ENCODE peak calls at places on chromosomes 6 and 20, in nine cellular contexts. One of them, this sample, is unnamed.

GRCh38 chr6:132275253-132275970 is 125.9 kb downstream of the MOXD1 start:
- DNase-seq in fibroblast of the conjunctiva: no peak
- DNase-seq in left lobe of liver: no peak
- DNase-seq in HFF-Myc: no peak
- DNase-seq in ureter: no peak
- DNase-seq in T-helper 9 cell: no peak
- DNase-seq in mesendoderm: peak
- DNase-seq in stimulated activated naive CD8-positive, alpha-beta T cell treated with anti-CD3 and anti-CD28 coated beads, Interleukin-15, amount 100 ng/mL, for 72 hours: no peak
- DNase-seq in RKO: no peak
- DNase-seq in this sample: no peak

GRCh38 chr20:63129991-63130653 is 85.8 kb downstream of the YTHDF1 start:
- DNase-seq in T-helper 9 cell: no peak
- DNase-seq in RKO: no peak
- DNase-seq in fibroblast of the conjunctiva: no peak
- DNase-seq in mesendoderm: peak
- DNase-seq in left lobe of liver: no peak
- DNase-seq in ureter: no peak
- DNase-seq in stimulated activated naive CD8-positive, alpha-beta T cell treated with anti-CD3 and anti-CD28 coated beads, Interleukin-15, amount 100 ng/mL, for 72 hours: no peak
- DNase-seq in HFF-Myc: no peak
- DNase-seq in this sample: no peak

GRCh38 chr6:119182875-119183274 is 104.4 kb upstream of the FAM184A start:
- DNase-seq in HFF-Myc: no peak
- DNase-seq in RKO: no peak
- DNase-seq in fibroblast of the conjunctiva: no peak
- DNase-seq in mesendoderm: no peak
- DNase-seq in stimulated activated naive CD8-positive, alpha-beta T cell treated with anti-CD3 and anti-CD28 coated beads, Interleukin-15, amount 100 ng/mL, for 72 hours: no peak
- DNase-seq in T-helper 9 cell: no peak
- DNase-seq in ureter: no peak
- DNase-seq in left lobe of liver: no peak
- DNase-seq in this sample: no peak

GRCh38 chr6:2502096-2502997 is 248.4 kb downstream of the MYLK4 start:
- DNase-seq in left lobe of liver: no peak
- DNase-seq in ureter: no peak
- DNase-seq in stimulated activated naive CD8-positive, alpha-beta T cell treated with anti-CD3 and anti-CD28 coated beads, Interleukin-15, amount 100 ng/mL, for 72 hours: no peak
- DNase-seq in HFF-Myc: no peak
- DNase-seq in fibroblast of the conjunctiva: peak
- DNase-seq in T-helper 9 cell: no peak
- DNase-seq in mesendoderm: peak
- DNase-seq in RKO: no peak
- DNase-seq in this sample: no peak

GRCh38 chr6:63795006-63795405 is 159.4 kb downstream of the PHF3 start:
- DNase-seq in T-helper 9 cell: no peak
- DNase-seq in fibroblast of the conjunctiva: no peak
- DNase-seq in stimulated activated naive CD8-positive, alpha-beta T cell treated with anti-CD3 and anti-CD28 coated beads, Interleukin-15, amount 100 ng/mL, for 72 hours: no peak
- DNase-seq in HFF-Myc: no peak
- DNase-seq in mesendoderm: no peak
- DNase-seq in ureter: no peak
- DNase-seq in RKO: no peak
- DNase-seq in left lobe of liver: no peak
- DNase-seq in this sample: no peak

GRCh38 chr6:22082278-22082677 is 214.6 kb downstream of the PRL start:
- DNase-seq in RKO: no peak
- DNase-seq in mesendoderm: no peak
- DNase-seq in fibroblast of the conjunctiva: no peak
- DNase-seq in T-helper 9 cell: no peak
- DNase-seq in stimulated activated naive CD8-positive, alpha-beta T cell treated with anti-CD3 and anti-CD28 coated beads, Interleukin-15, amount 100 ng/mL, for 72 hours: no peak
- DNase-seq in HFF-Myc: no peak
- DNase-seq in left lobe of liver: peak
- DNase-seq in ureter: no peak
- DNase-seq in this sample: no peak

GRCh38 chr6:28693033-28693750 is 167.5 kb downstream of the GPX5 start:
- DNase-seq in mesendoderm: peak
- DNase-seq in left lobe of liver: no peak
- DNase-seq in RKO: no peak
- DNase-seq in fibroblast of the conjunctiva: peak
- DNase-seq in ureter: no peak
- DNase-seq in stimulated activated naive CD8-positive, alpha-beta T cell treated with anti-CD3 and anti-CD28 coated beads, Interleukin-15, amount 100 ng/mL, for 72 hours: no peak
- DNase-seq in HFF-Myc: no peak
- DNase-seq in T-helper 9 cell: no peak
- DNase-seq in this sample: no peak

GRCh38 chr20:63915471-63915870 is 20.5 kb downstream of the DNAJC5 start:
- DNase-seq in mesendoderm: no peak
- DNase-seq in ureter: no peak
- DNase-seq in fibroblast of the conjunctiva: no peak
- DNase-seq in stimulated activated naive CD8-positive, alpha-beta T cell treated with anti-CD3 and anti-CD28 coated beads, Interleukin-15, amount 100 ng/mL, for 72 hours: no peak
- DNase-seq in T-helper 9 cell: no peak
- DNase-seq in HFF-Myc: no peak
- DNase-seq in RKO: no peak
- DNase-seq in left lobe of liver: no peak
- DNase-seq in this sample: no peak

GRCh38 chr6:63941747-63942470 is 306.3 kb downstream of the PHF3 start:
- DNase-seq in fibroblast of the conjunctiva: no peak
- DNase-seq in mesendoderm: no peak
- DNase-seq in left lobe of liver: no peak
- DNase-seq in ureter: no peak
- DNase-seq in T-helper 9 cell: no peak
- DNase-seq in stimulated activated naive CD8-positive, alpha-beta T cell treated with anti-CD3 and anti-CD28 coated beads, Interleukin-15, amount 100 ng/mL, for 72 hours: no peak
- DNase-seq in HFF-Myc: no peak
- DNase-seq in RKO: no peak
- DNase-seq in this sample: no peak

GRCh38 chr6:135935951-135936601 is 84.6 kb downstream of the PDE7B start:
- DNase-seq in fibroblast of the conjunctiva: peak
- DNase-seq in HFF-Myc: peak
- DNase-seq in left lobe of liver: no peak
- DNase-seq in T-helper 9 cell: no peak
- DNase-seq in stimulated activated naive CD8-positive, alpha-beta T cell treated with anti-CD3 and anti-CD28 coated beads, Interleukin-15, amount 100 ng/mL, for 72 hours: no peak
- DNase-seq in mesendoderm: no peak
- DNase-seq in ureter: no peak
- DNase-seq in RKO: no peak
- DNase-seq in this sample: no peak

GRCh38 chr6:13427838-13428527 is 59.4 kb downstream of the GFOD1 start:
- DNase-seq in stimulated activated naive CD8-positive, alpha-beta T cell treated with anti-CD3 and anti-CD28 coated beads, Interleukin-15, amount 100 ng/mL, for 72 hours: peak
- DNase-seq in mesendoderm: peak
- DNase-seq in T-helper 9 cell: peak
- DNase-seq in RKO: no peak
- DNase-seq in left lobe of liver: peak
- DNase-seq in HFF-Myc: no peak
- DNase-seq in ureter: no peak
- DNase-seq in fibroblast of the conjunctiva: no peak
- DNase-seq in this sample: peak

GRCh38 chr6:7267521-7268091 is 45.4 kb downstream of the SSR1 start:
- DNase-seq in T-helper 9 cell: no peak
- DNase-seq in left lobe of liver: peak
- DNase-seq in ureter: peak
- DNase-seq in fibroblast of the conjunctiva: peak
- DNase-seq in HFF-Myc: peak
- DNase-seq in mesendoderm: no peak
- DNase-seq in stimulated activated naive CD8-positive, alpha-beta T cell treated with anti-CD3 and anti-CD28 coated beads, Interleukin-15, amount 100 ng/mL, for 72 hours: no peak
- DNase-seq in RKO: peak
- DNase-seq in this sample: no peak

GRCh38 chr20:4765681-4766080 is 44.0 kb downstream of the PRND start:
- DNase-seq in RKO: no peak
- DNase-seq in left lobe of liver: no peak
- DNase-seq in fibroblast of the conjunctiva: no peak
- DNase-seq in ureter: no peak
- DNase-seq in HFF-Myc: no peak
- DNase-seq in stimulated activated naive CD8-positive, alpha-beta T cell treated with anti-CD3 and anti-CD28 coated beads, Interleukin-15, amount 100 ng/mL, for 72 hours: no peak
- DNase-seq in T-helper 9 cell: no peak
- DNase-seq in mesendoderm: no peak
- DNase-seq in this sample: no peak